ENCODE peak calls at places on chromosome 20, in nine cellular contexts. One of them, this sample, is unnamed.

GRCh38 chr20:57991211-57991841 is 237.1 kb downstream of the ANKRD60 start:
- DNase-seq in astrocyte: peak
- DNase-seq in tibial artery: no peak
- DNase-seq in choroid plexus epithelial cell: no peak
- DNase-seq in right cardiac atrium: no peak
- DNase-seq in fibroblast of lung: peak
- DNase-seq in iPS-NIHi11: no peak
- DNase-seq in SHP77: no peak
- DNase-seq in GM23248: peak
- DNase-seq in this sample: peak

GRCh38 chr20:47753571-47754120 is 31.6 kb downstream of the SULF2 start:
- DNase-seq in iPS-NIHi11: no peak
- DNase-seq in right cardiac atrium: no peak
- DNase-seq in astrocyte: no peak
- DNase-seq in fibroblast of lung: no peak
- DNase-seq in GM23248: no peak
- DNase-seq in SHP77: no peak
- DNase-seq in choroid plexus epithelial cell: no peak
- DNase-seq in tibial artery: no peak
- DNase-seq in this sample: no peak

GRCh38 chr20:50588034-50588736 is 78.0 kb downstream of the PTPN1 start:
- DNase-seq in SHP77: no peak
- DNase-seq in iPS-NIHi11: peak
- DNase-seq in fibroblast of lung: peak
- DNase-seq in GM23248: peak
- DNase-seq in astrocyte: no peak
- DNase-seq in tibial artery: peak
- DNase-seq in choroid plexus epithelial cell: peak
- DNase-seq in right cardiac atrium: peak
- DNase-seq in this sample: peak

GRCh38 chr20:63525968-63526367 is 5.4 kb downstream of the PPDPF start:
- DNase-seq in fibroblast of lung: no peak
- DNase-seq in iPS-NIHi11: no peak
- DNase-seq in SHP77: no peak
- DNase-seq in GM23248: no peak
- DNase-seq in tibial artery: no peak
- DNase-seq in right cardiac atrium: no peak
- DNase-seq in astrocyte: no peak
- DNase-seq in choroid plexus epithelial cell: no peak
- DNase-seq in this sample: no peak

GRCh38 chr20:38222231-38222922 is 38.2 kb downstream of the KIAA1755 start:
- DNase-seq in fibroblast of lung: peak
- DNase-seq in tibial artery: peak
- DNase-seq in SHP77: no peak
- DNase-seq in right cardiac atrium: peak
- DNase-seq in GM23248: peak
- DNase-seq in astrocyte: no peak
- DNase-seq in choroid plexus epithelial cell: peak
- DNase-seq in iPS-NIHi11: peak
- DNase-seq in this sample: peak

GRCh38 chr20:10715035-10715434 is 41.2 kb upstream of the JAG1 start:
- DNase-seq in GM23248: peak
- DNase-seq in iPS-NIHi11: no peak
- DNase-seq in astrocyte: peak
- DNase-seq in right cardiac atrium: no peak
- DNase-seq in choroid plexus epithelial cell: peak
- DNase-seq in fibroblast of lung: peak
- DNase-seq in SHP77: no peak
- DNase-seq in tibial artery: no peak
- DNase-seq in this sample: peak

GRCh38 chr20:59933296-59933848 is at the start of gene SYCP2:
- DNase-seq in GM23248: peak
- DNase-seq in fibroblast of lung: peak
- DNase-seq in tibial artery: peak
- DNase-seq in iPS-NIHi11: peak
- DNase-seq in choroid plexus epithelial cell: peak
- DNase-seq in astrocyte: no peak
- DNase-seq in right cardiac atrium: peak
- DNase-seq in SHP77: no peak
- DNase-seq in this sample: peak

GRCh38 chr20:43247361-43247760 is 57.7 kb upstream of the PTPRT start:
- DNase-seq in right cardiac atrium: no peak
- DNase-seq in fibroblast of lung: no peak
- DNase-seq in SHP77: no peak
- DNase-seq in astrocyte: no peak
- DNase-seq in iPS-NIHi11: no peak
- DNase-seq in choroid plexus epithelial cell: no peak
- DNase-seq in tibial artery: no peak
- DNase-seq in GM23248: no peak
- DNase-seq in this sample: no peak

GRCh38 chr20:35992713-35993335 is 24.4 kb downstream of the CNBD2 start:
- DNase-seq in astrocyte: peak
- DNase-seq in tibial artery: no peak
- DNase-seq in choroid plexus epithelial cell: peak
- DNase-seq in iPS-NIHi11: peak
- DNase-seq in SHP77: peak
- DNase-seq in right cardiac atrium: no peak
- DNase-seq in fibroblast of lung: peak
- DNase-seq in GM23248: peak
- DNase-seq in this sample: peak

GRCh38 chr20:44448753-44449546 is 26.7 kb upstream of the TTPAL start:
- DNase-seq in astrocyte: no peak
- DNase-seq in iPS-NIHi11: peak
- DNase-seq in tibial artery: no peak
- DNase-seq in SHP77: no peak
- DNase-seq in choroid plexus epithelial cell: peak
- DNase-seq in right cardiac atrium: no peak
- DNase-seq in GM23248: peak
- DNase-seq in fibroblast of lung: no peak
- DNase-seq in this sample: peak

GRCh38 chr20:50824137-50824536 is 29.3 kb downstream of the BCAS4 start:
- DNase-seq in fibroblast of lung: peak
- DNase-seq in tibial artery: peak
- DNase-seq in right cardiac atrium: peak
- DNase-seq in GM23248: peak
- DNase-seq in choroid plexus epithelial cell: peak
- DNase-seq in astrocyte: peak
- DNase-seq in iPS-NIHi11: no peak
- DNase-seq in SHP77: no peak
- DNase-seq in this sample: peak

GRCh38 chr20:47024461-47024937 is 129.9 kb downstream of the EYA2 start:
- DNase-seq in SHP77: no peak
- DNase-seq in iPS-NIHi11: no peak
- DNase-seq in tibial artery: no peak
- DNase-seq in GM23248: peak
- DNase-seq in astrocyte: no peak
- DNase-seq in choroid plexus epithelial cell: no peak
- DNase-seq in fibroblast of lung: no peak
- DNase-seq in right cardiac atrium: no peak
- DNase-seq in this sample: no peak

GRCh38 chr20:56393133-56393472 is 658 bp downstream of the CSTF1 start:
- DNase-seq in astrocyte: no peak
- DNase-seq in SHP77: no peak
- DNase-seq in choroid plexus epithelial cell: peak
- DNase-seq in fibroblast of lung: no peak
- DNase-seq in tibial artery: no peak
- DNase-seq in iPS-NIHi11: no peak
- DNase-seq in GM23248: peak
- DNase-seq in right cardiac atrium: no peak
- DNase-seq in this sample: no peak

GRCh38 chr20:8375898-8376297 is 243.8 kb downstream of the PLCB1 start:
- DNase-seq in tibial artery: no peak
- DNase-seq in astrocyte: peak
- DNase-seq in GM23248: no peak
- DNase-seq in choroid plexus epithelial cell: peak
- DNase-seq in right cardiac atrium: no peak
- DNase-seq in fibroblast of lung: peak
- DNase-seq in iPS-NIHi11: no peak
- DNase-seq in SHP77: no peak
- DNase-seq in this sample: no peak

GRCh38 chr20:16904751-16905150 is 156.6 kb downstream of the OTOR start:
- DNase-seq in choroid plexus epithelial cell: no peak
- DNase-seq in astrocyte: no peak
- DNase-seq in GM23248: no peak
- DNase-seq in iPS-NIHi11: no peak
- DNase-seq in fibroblast of lung: no peak
- DNase-seq in SHP77: no peak
- DNase-seq in tibial artery: no peak
- DNase-seq in right cardiac atrium: no peak
- DNase-seq in this sample: no peak

GRCh38 chr20:49894073-49894470 is 21.3 kb downstream of the SPATA2 start:
- DNase-seq in GM23248: no peak
- DNase-seq in astrocyte: no peak
- DNase-seq in tibial artery: peak
- DNase-seq in choroid plexus epithelial cell: no peak
- DNase-seq in iPS-NIHi11: no peak
- DNase-seq in SHP77: no peak
- DNase-seq in fibroblast of lung: no peak
- DNase-seq in right cardiac atrium: no peak
- DNase-seq in this sample: no peak

GRCh38 chr20:21981607-21982344 is 276.3 kb downstream of the PAX1 start:
- DNase-seq in astrocyte: peak
- DNase-seq in fibroblast of lung: peak
- DNase-seq in choroid plexus epithelial cell: peak
- DNase-seq in iPS-NIHi11: no peak
- DNase-seq in tibial artery: no peak
- DNase-seq in GM23248: peak
- DNase-seq in right cardiac atrium: peak
- DNase-seq in SHP77: no peak
- DNase-seq in this sample: peak

GRCh38 chr20:16415079-16415478 is 158.2 kb downstream of the KIF16B start:
- DNase-seq in SHP77: no peak
- DNase-seq in astrocyte: no peak
- DNase-seq in right cardiac atrium: no peak
- DNase-seq in tibial artery: no peak
- DNase-seq in fibroblast of lung: no peak
- DNase-seq in GM23248: peak
- DNase-seq in choroid plexus epithelial cell: peak
- DNase-seq in iPS-NIHi11: no peak
- DNase-seq in this sample: peak

GRCh38 chr20:29313481-29313880 is 1944.0 kb upstream of the DEFB115 start:
- DNase-seq in right cardiac atrium: no peak
- DNase-seq in tibial artery: no peak
- DNase-seq in astrocyte: no peak
- DNase-seq in choroid plexus epithelial cell: no peak
- DNase-seq in SHP77: no peak
- DNase-seq in iPS-NIHi11: no peak
- DNase-seq in fibroblast of lung: no peak
- DNase-seq in GM23248: no peak
- DNase-seq in this sample: no peak